ENCODE peak calls at places on chromosomes 1 and 21, in ten cellular contexts. One of them, this sample, is unnamed.

GRCh38 chr1:110927484-110928075 is 36.1 kb downstream of the LRIF1 start:
- DNase-seq in NCI-H69: no peak
- DNase-seq in LoVo: peak; percentile 51
- DNase-seq in activated T-cell treated with anti-CD3 and anti-CD28 coated beads, Interleukin-2, amount 50 U/mL, for 72 hours: no peak
- DNase-seq in memory B cell: no peak
- DNase-seq in NCI-H1417: no peak
- DNase-seq in skeletal muscle cell: no peak
- DNase-seq in NCI-H2029 treated with DMSO at 0.1 percent for 48 hours: no peak
- DNase-seq in stimulated activated naive CD8-positive, alpha-beta T cell treated with anti-CD3 and anti-CD28 coated beads, Interleukin-15, amount 100 ng/mL, for 72 hours: no peak
- DNase-seq in Calu3: no peak
- DNase-seq in this sample: no peak

GRCh38 chr1:156055343-156055645 is 712 bp downstream of the LAMTOR2 start:
- DNase-seq in memory B cell: no peak
- DNase-seq in NCI-H1417: no peak
- DNase-seq in skeletal muscle cell: no peak
- DNase-seq in NCI-H2029 treated with DMSO at 0.1 percent for 48 hours: no peak
- DNase-seq in activated T-cell treated with anti-CD3 and anti-CD28 coated beads, Interleukin-2, amount 50 U/mL, for 72 hours: no peak
- DNase-seq in Calu3: no peak
- DNase-seq in stimulated activated naive CD8-positive, alpha-beta T cell treated with anti-CD3 and anti-CD28 coated beads, Interleukin-15, amount 100 ng/mL, for 72 hours: no peak
- DNase-seq in NCI-H69: no peak
- DNase-seq in LoVo: no peak
- DNase-seq in this sample: no peak

GRCh38 chr21:43590220-43590619 is 69.1 kb downstream of the HSF2BP start:
- DNase-seq in LoVo: no peak
- DNase-seq in memory B cell: no peak
- DNase-seq in NCI-H1417: no peak
- DNase-seq in Calu3: no peak
- DNase-seq in activated T-cell treated with anti-CD3 and anti-CD28 coated beads, Interleukin-2, amount 50 U/mL, for 72 hours: no peak
- DNase-seq in NCI-H2029 treated with DMSO at 0.1 percent for 48 hours: no peak
- DNase-seq in stimulated activated naive CD8-positive, alpha-beta T cell treated with anti-CD3 and anti-CD28 coated beads, Interleukin-15, amount 100 ng/mL, for 72 hours: no peak
- DNase-seq in NCI-H69: peak; percentile 85
- DNase-seq in skeletal muscle cell: no peak
- DNase-seq in this sample: no peak

GRCh38 chr1:9278114-9278513 is 14.6 kb upstream of the SPSB1 start:
- DNase-seq in memory B cell: no peak
- DNase-seq in stimulated activated naive CD8-positive, alpha-beta T cell treated with anti-CD3 and anti-CD28 coated beads, Interleukin-15, amount 100 ng/mL, for 72 hours: no peak
- DNase-seq in activated T-cell treated with anti-CD3 and anti-CD28 coated beads, Interleukin-2, amount 50 U/mL, for 72 hours: no peak
- DNase-seq in LoVo: no peak
- DNase-seq in Calu3: no peak
- DNase-seq in NCI-H69: no peak
- DNase-seq in NCI-H2029 treated with DMSO at 0.1 percent for 48 hours: no peak
- DNase-seq in skeletal muscle cell: no peak
- DNase-seq in NCI-H1417: no peak
- DNase-seq in this sample: no peak

GRCh38 chr1:201885531-201886075 is 3.1 kb upstream of the SHISA4 start:
- DNase-seq in skeletal muscle cell: no peak
- DNase-seq in activated T-cell treated with anti-CD3 and anti-CD28 coated beads, Interleukin-2, amount 50 U/mL, for 72 hours: no peak
- DNase-seq in Calu3: peak; percentile 17
- DNase-seq in NCI-H2029 treated with DMSO at 0.1 percent for 48 hours: no peak
- DNase-seq in LoVo: peak; percentile 34
- DNase-seq in memory B cell: no peak
- DNase-seq in NCI-H69: no peak
- DNase-seq in stimulated activated naive CD8-positive, alpha-beta T cell treated with anti-CD3 and anti-CD28 coated beads, Interleukin-15, amount 100 ng/mL, for 72 hours: no peak
- DNase-seq in NCI-H1417: no peak
- DNase-seq in this sample: no peak

GRCh38 chr1:197544553-197544952 is 230.7 kb downstream of the DENND1B start:
- DNase-seq in stimulated activated naive CD8-positive, alpha-beta T cell treated with anti-CD3 and anti-CD28 coated beads, Interleukin-15, amount 100 ng/mL, for 72 hours: no peak
- DNase-seq in memory B cell: no peak
- DNase-seq in activated T-cell treated with anti-CD3 and anti-CD28 coated beads, Interleukin-2, amount 50 U/mL, for 72 hours: no peak
- DNase-seq in Calu3: no peak
- DNase-seq in NCI-H2029 treated with DMSO at 0.1 percent for 48 hours: no peak
- DNase-seq in LoVo: no peak
- DNase-seq in NCI-H69: no peak
- DNase-seq in NCI-H1417: no peak
- DNase-seq in skeletal muscle cell: no peak
- DNase-seq in this sample: no peak

GRCh38 chr1:223482766-223483165 is 89.6 kb downstream of the CCDC185 start:
- DNase-seq in stimulated activated naive CD8-positive, alpha-beta T cell treated with anti-CD3 and anti-CD28 coated beads, Interleukin-15, amount 100 ng/mL, for 72 hours: no peak
- DNase-seq in NCI-H2029 treated with DMSO at 0.1 percent for 48 hours: no peak
- DNase-seq in LoVo: no peak
- DNase-seq in activated T-cell treated with anti-CD3 and anti-CD28 coated beads, Interleukin-2, amount 50 U/mL, for 72 hours: no peak
- DNase-seq in NCI-H1417: no peak
- DNase-seq in memory B cell: no peak
- DNase-seq in Calu3: no peak
- DNase-seq in NCI-H69: no peak
- DNase-seq in skeletal muscle cell: no peak
- DNase-seq in this sample: no peak

GRCh38 chr1:192485692-192486436 is 89.7 kb upstream of the RGS1 start:
- DNase-seq in memory B cell: no peak
- DNase-seq in NCI-H69: peak; percentile 5
- DNase-seq in Calu3: peak; percentile 71
- DNase-seq in skeletal muscle cell: peak; percentile 97
- DNase-seq in NCI-H2029 treated with DMSO at 0.1 percent for 48 hours: no peak
- DNase-seq in LoVo: no peak
- DNase-seq in NCI-H1417: no peak
- DNase-seq in activated T-cell treated with anti-CD3 and anti-CD28 coated beads, Interleukin-2, amount 50 U/mL, for 72 hours: no peak
- DNase-seq in stimulated activated naive CD8-positive, alpha-beta T cell treated with anti-CD3 and anti-CD28 coated beads, Interleukin-15, amount 100 ng/mL, for 72 hours: no peak
- DNase-seq in this sample: peak; percentile 97